ENCODE peak calls at places on chromosome 20, in ten cellular contexts. One of them, this sample, is unnamed.

GRCh38 chr20:33648396-33649004 is 13.6 kb upstream of the C20orf144 start:
- DNase-seq in PC-3: peak
- DNase-seq in NCI-H460: no peak
- DNase-seq in NCI-H1930: no peak
- DNase-seq in OCI-LY7: no peak
- DNase-seq in T-helper 17 cell: no peak
- DNase-seq in mucosa of gallbladder: no peak
- DNase-seq in astrocyte of the spinal cord: peak
- DNase-seq in occipital lobe: no peak
- DNase-seq in HuH-7.5: no peak
- DNase-seq in this sample: no peak

GRCh38 chr20:9068896-9069663 is at the start of gene PLCB4:
- DNase-seq in NCI-H460: peak
- DNase-seq in HuH-7.5: peak
- DNase-seq in PC-3: peak
- DNase-seq in mucosa of gallbladder: peak
- DNase-seq in occipital lobe: peak
- DNase-seq in NCI-H1930: peak
- DNase-seq in OCI-LY7: no peak
- DNase-seq in T-helper 17 cell: no peak
- DNase-seq in astrocyte of the spinal cord: peak
- DNase-seq in this sample: peak

GRCh38 chr20:6333110-6333509 is 210.3 kb upstream of the FERMT1 start:
- DNase-seq in PC-3: peak
- DNase-seq in OCI-LY7: no peak
- DNase-seq in mucosa of gallbladder: no peak
- DNase-seq in occipital lobe: no peak
- DNase-seq in NCI-H460: no peak
- DNase-seq in HuH-7.5: no peak
- DNase-seq in T-helper 17 cell: no peak
- DNase-seq in NCI-H1930: no peak
- DNase-seq in astrocyte of the spinal cord: no peak
- DNase-seq in this sample: no peak

GRCh38 chr20:38420232-38421085 is 14.7 kb downstream of the SNHG17 start:
- DNase-seq in PC-3: no peak
- DNase-seq in OCI-LY7: no peak
- DNase-seq in T-helper 17 cell: no peak
- DNase-seq in NCI-H460: no peak
- DNase-seq in NCI-H1930: no peak
- DNase-seq in astrocyte of the spinal cord: no peak
- DNase-seq in occipital lobe: no peak
- DNase-seq in mucosa of gallbladder: no peak
- DNase-seq in HuH-7.5: no peak
- DNase-seq in this sample: no peak

GRCh38 chr20:48604936-48605335 is 222.9 kb downstream of the PREX1 start:
- DNase-seq in astrocyte of the spinal cord: no peak
- DNase-seq in occipital lobe: no peak
- DNase-seq in NCI-H1930: no peak
- DNase-seq in mucosa of gallbladder: no peak
- DNase-seq in HuH-7.5: no peak
- DNase-seq in NCI-H460: no peak
- DNase-seq in T-helper 17 cell: no peak
- DNase-seq in PC-3: no peak
- DNase-seq in OCI-LY7: no peak
- DNase-seq in this sample: no peak

GRCh38 chr20:57786304-57786942 is 76.6 kb upstream of the PMEPA1 start:
- DNase-seq in occipital lobe: no peak
- DNase-seq in NCI-H460: no peak
- DNase-seq in HuH-7.5: no peak
- DNase-seq in PC-3: no peak
- DNase-seq in T-helper 17 cell: no peak
- DNase-seq in OCI-LY7: no peak
- DNase-seq in mucosa of gallbladder: no peak
- DNase-seq in astrocyte of the spinal cord: no peak
- DNase-seq in NCI-H1930: no peak
- DNase-seq in this sample: no peak

GRCh38 chr20:33719989-33720709 is at the start of gene PXMP4:
- DNase-seq in NCI-H460: peak
- DNase-seq in mucosa of gallbladder: peak
- DNase-seq in astrocyte of the spinal cord: peak
- DNase-seq in NCI-H1930: peak
- DNase-seq in PC-3: no peak
- DNase-seq in HuH-7.5: peak
- DNase-seq in OCI-LY7: peak
- DNase-seq in T-helper 17 cell: peak
- DNase-seq in occipital lobe: peak
- DNase-seq in this sample: peak

GRCh38 chr20:55186228-55186627 is 710.8 kb downstream of the DOK5 start:
- DNase-seq in OCI-LY7: no peak
- DNase-seq in NCI-H1930: no peak
- DNase-seq in T-helper 17 cell: no peak
- DNase-seq in occipital lobe: no peak
- DNase-seq in PC-3: no peak
- DNase-seq in astrocyte of the spinal cord: no peak
- DNase-seq in NCI-H460: no peak
- DNase-seq in mucosa of gallbladder: no peak
- DNase-seq in HuH-7.5: no peak
- DNase-seq in this sample: no peak

GRCh38 chr20:25487975-25488374 is 80.5 kb downstream of the GINS1 start:
- DNase-seq in HuH-7.5: no peak
- DNase-seq in occipital lobe: no peak
- DNase-seq in astrocyte of the spinal cord: no peak
- DNase-seq in mucosa of gallbladder: no peak
- DNase-seq in PC-3: no peak
- DNase-seq in T-helper 17 cell: no peak
- DNase-seq in OCI-LY7: no peak
- DNase-seq in NCI-H460: no peak
- DNase-seq in NCI-H1930: no peak
- DNase-seq in this sample: no peak